ENCODE peak calls at places on chromosomes 1 and 21, in ten cellular contexts. One of them, this sample, is unnamed.

GRCh38 chr1:89546934-89547562 is 22.4 kb downstream of the LRRC8B start:
- DNase-seq in hypothalamus: no peak
- DNase-seq in GM23248: no peak
- DNase-seq in iris pigment epithelial cell: no peak
- DNase-seq in activated T-cell treated with anti-CD3 and anti-CD28 coated beads, Interleukin-2, amount 50 U/mL, for 72 hours: no peak
- DNase-seq in hippocampal formation: no peak
- DNase-seq in lung: no peak
- DNase-seq in posterior cingulate gyrus: no peak
- DNase-seq in left cardiac atrium: no peak
- DNase-seq in ELF-1: no peak
- DNase-seq in this sample: no peak

GRCh38 chr1:239951518-239952130 is 140.1 kb upstream of the FMN2 start:
- DNase-seq in hypothalamus: peak
- DNase-seq in GM23248: peak
- DNase-seq in iris pigment epithelial cell: peak
- DNase-seq in activated T-cell treated with anti-CD3 and anti-CD28 coated beads, Interleukin-2, amount 50 U/mL, for 72 hours: peak
- DNase-seq in hippocampal formation: peak
- DNase-seq in lung: peak
- DNase-seq in posterior cingulate gyrus: peak
- DNase-seq in left cardiac atrium: peak
- DNase-seq in ELF-1: peak
- DNase-seq in this sample: no peak

GRCh38 chr1:35001743-35002142 is 16.6 kb upstream of the TMEM35B start:
- DNase-seq in hypothalamus: no peak
- DNase-seq in GM23248: peak
- DNase-seq in iris pigment epithelial cell: peak
- DNase-seq in activated T-cell treated with anti-CD3 and anti-CD28 coated beads, Interleukin-2, amount 50 U/mL, for 72 hours: no peak
- DNase-seq in hippocampal formation: no peak
- DNase-seq in lung: no peak
- DNase-seq in posterior cingulate gyrus: no peak
- DNase-seq in left cardiac atrium: no peak
- DNase-seq in ELF-1: no peak
- DNase-seq in this sample: no peak

GRCh38 chr1:228174482-228175315 is 9.1 kb downstream of the IBA57 start:
- DNase-seq in hypothalamus: no peak
- DNase-seq in GM23248: peak
- DNase-seq in iris pigment epithelial cell: no peak
- DNase-seq in activated T-cell treated with anti-CD3 and anti-CD28 coated beads, Interleukin-2, amount 50 U/mL, for 72 hours: peak
- DNase-seq in hippocampal formation: no peak
- DNase-seq in lung: no peak
- DNase-seq in posterior cingulate gyrus: no peak
- DNase-seq in left cardiac atrium: peak
- DNase-seq in ELF-1: peak
- DNase-seq in this sample: no peak

GRCh38 chr1:179969962-179970361 is 15.4 kb downstream of the CEP350 start:
- DNase-seq in hypothalamus: no peak
- DNase-seq in GM23248: no peak
- DNase-seq in iris pigment epithelial cell: peak
- DNase-seq in activated T-cell treated with anti-CD3 and anti-CD28 coated beads, Interleukin-2, amount 50 U/mL, for 72 hours: no peak
- DNase-seq in hippocampal formation: no peak
- DNase-seq in lung: no peak
- DNase-seq in posterior cingulate gyrus: no peak
- DNase-seq in left cardiac atrium: no peak
- DNase-seq in ELF-1: no peak
- DNase-seq in this sample: no peak

GRCh38 chr1:199447906-199448305 is 579.6 kb upstream of the NR5A2 start:
- DNase-seq in hypothalamus: no peak
- DNase-seq in GM23248: no peak
- DNase-seq in iris pigment epithelial cell: no peak
- DNase-seq in activated T-cell treated with anti-CD3 and anti-CD28 coated beads, Interleukin-2, amount 50 U/mL, for 72 hours: no peak
- DNase-seq in hippocampal formation: no peak
- DNase-seq in lung: no peak
- DNase-seq in posterior cingulate gyrus: no peak
- DNase-seq in left cardiac atrium: no peak
- DNase-seq in ELF-1: peak
- DNase-seq in this sample: no peak

GRCh38 chr1:20883766-20884165 is 96.7 kb upstream of the HP1BP3 start:
- DNase-seq in hypothalamus: no peak
- DNase-seq in GM23248: peak
- DNase-seq in iris pigment epithelial cell: peak
- DNase-seq in activated T-cell treated with anti-CD3 and anti-CD28 coated beads, Interleukin-2, amount 50 U/mL, for 72 hours: no peak
- DNase-seq in hippocampal formation: no peak
- DNase-seq in lung: no peak
- DNase-seq in posterior cingulate gyrus: no peak
- DNase-seq in left cardiac atrium: no peak
- DNase-seq in ELF-1: no peak
- DNase-seq in this sample: no peak

GRCh38 chr1:76470166-76470565 is 395.6 kb downstream of the ST6GALNAC3 start:
- DNase-seq in hypothalamus: no peak
- DNase-seq in GM23248: no peak
- DNase-seq in iris pigment epithelial cell: no peak
- DNase-seq in activated T-cell treated with anti-CD3 and anti-CD28 coated beads, Interleukin-2, amount 50 U/mL, for 72 hours: no peak
- DNase-seq in hippocampal formation: no peak
- DNase-seq in lung: no peak
- DNase-seq in posterior cingulate gyrus: no peak
- DNase-seq in left cardiac atrium: no peak
- DNase-seq in ELF-1: no peak
- DNase-seq in this sample: no peak

GRCh38 chr1:50278352-50278878 is 144.8 kb downstream of the DMRTA2 start:
- DNase-seq in hypothalamus: no peak
- DNase-seq in GM23248: no peak
- DNase-seq in iris pigment epithelial cell: no peak
- DNase-seq in activated T-cell treated with anti-CD3 and anti-CD28 coated beads, Interleukin-2, amount 50 U/mL, for 72 hours: no peak
- DNase-seq in hippocampal formation: no peak
- DNase-seq in lung: no peak
- DNase-seq in posterior cingulate gyrus: no peak
- DNase-seq in left cardiac atrium: no peak
- DNase-seq in ELF-1: no peak
- DNase-seq in this sample: no peak

GRCh38 chr1:204714861-204715511 is 29.4 kb upstream of the LRRN2 start:
- DNase-seq in hypothalamus: no peak
- DNase-seq in GM23248: no peak
- DNase-seq in iris pigment epithelial cell: no peak
- DNase-seq in activated T-cell treated with anti-CD3 and anti-CD28 coated beads, Interleukin-2, amount 50 U/mL, for 72 hours: no peak
- DNase-seq in hippocampal formation: no peak
- DNase-seq in lung: no peak
- DNase-seq in posterior cingulate gyrus: no peak
- DNase-seq in left cardiac atrium: no peak
- DNase-seq in ELF-1: peak
- DNase-seq in this sample: no peak

GRCh38 chr21:39924577-39925308 is 57.5 kb downstream of the PCP4 start:
- DNase-seq in hypothalamus: no peak
- DNase-seq in GM23248: no peak
- DNase-seq in iris pigment epithelial cell: no peak
- DNase-seq in activated T-cell treated with anti-CD3 and anti-CD28 coated beads, Interleukin-2, amount 50 U/mL, for 72 hours: no peak
- DNase-seq in hippocampal formation: no peak
- DNase-seq in lung: no peak
- DNase-seq in posterior cingulate gyrus: no peak
- DNase-seq in left cardiac atrium: no peak
- DNase-seq in ELF-1: peak
- DNase-seq in this sample: no peak

GRCh38 chr1:237316352-237316751 is 274.4 kb downstream of the RYR2 start:
- DNase-seq in hypothalamus: no peak
- DNase-seq in GM23248: no peak
- DNase-seq in iris pigment epithelial cell: no peak
- DNase-seq in activated T-cell treated with anti-CD3 and anti-CD28 coated beads, Interleukin-2, amount 50 U/mL, for 72 hours: no peak
- DNase-seq in hippocampal formation: no peak
- DNase-seq in lung: no peak
- DNase-seq in posterior cingulate gyrus: no peak
- DNase-seq in left cardiac atrium: no peak
- DNase-seq in ELF-1: no peak
- DNase-seq in this sample: no peak

GRCh38 chr1:176141449-176141848 is 65.6 kb downstream of the COP1 start:
- DNase-seq in hypothalamus: no peak
- DNase-seq in GM23248: no peak
- DNase-seq in iris pigment epithelial cell: no peak
- DNase-seq in activated T-cell treated with anti-CD3 and anti-CD28 coated beads, Interleukin-2, amount 50 U/mL, for 72 hours: no peak
- DNase-seq in hippocampal formation: no peak
- DNase-seq in lung: no peak
- DNase-seq in posterior cingulate gyrus: no peak
- DNase-seq in left cardiac atrium: no peak
- DNase-seq in ELF-1: no peak
- DNase-seq in this sample: no peak

GRCh38 chr1:67135354-67135753 is 584 bp upstream of the C1orf141 start:
- DNase-seq in hypothalamus: no peak
- DNase-seq in GM23248: peak
- DNase-seq in iris pigment epithelial cell: peak
- DNase-seq in activated T-cell treated with anti-CD3 and anti-CD28 coated beads, Interleukin-2, amount 50 U/mL, for 72 hours: no peak
- DNase-seq in hippocampal formation: no peak
- DNase-seq in lung: no peak
- DNase-seq in posterior cingulate gyrus: no peak
- DNase-seq in left cardiac atrium: no peak
- DNase-seq in ELF-1: no peak
- DNase-seq in this sample: no peak

GRCh38 chr1:61436491-61437120 is 288.3 kb downstream of the TM2D1 start:
- DNase-seq in hypothalamus: no peak
- DNase-seq in GM23248: no peak
- DNase-seq in iris pigment epithelial cell: no peak
- DNase-seq in activated T-cell treated with anti-CD3 and anti-CD28 coated beads, Interleukin-2, amount 50 U/mL, for 72 hours: no peak
- DNase-seq in hippocampal formation: no peak
- DNase-seq in lung: no peak
- DNase-seq in posterior cingulate gyrus: no peak
- DNase-seq in left cardiac atrium: peak
- DNase-seq in ELF-1: peak
- DNase-seq in this sample: no peak

GRCh38 chr1:20290624-20291597 is at the start of gene VWA5B1:
- DNase-seq in hypothalamus: no peak
- DNase-seq in GM23248: no peak
- DNase-seq in iris pigment epithelial cell: peak
- DNase-seq in activated T-cell treated with anti-CD3 and anti-CD28 coated beads, Interleukin-2, amount 50 U/mL, for 72 hours: no peak
- DNase-seq in hippocampal formation: no peak
- DNase-seq in lung: no peak
- DNase-seq in posterior cingulate gyrus: no peak
- DNase-seq in left cardiac atrium: no peak
- DNase-seq in ELF-1: peak
- DNase-seq in this sample: no peak

GRCh38 chr21:26169611-26170470 is 729 bp downstream of the APP start:
- DNase-seq in hypothalamus: peak
- DNase-seq in GM23248: peak
- DNase-seq in iris pigment epithelial cell: peak
- DNase-seq in activated T-cell treated with anti-CD3 and anti-CD28 coated beads, Interleukin-2, amount 50 U/mL, for 72 hours: peak
- DNase-seq in hippocampal formation: peak
- DNase-seq in lung: peak
- DNase-seq in posterior cingulate gyrus: peak
- DNase-seq in left cardiac atrium: peak
- DNase-seq in ELF-1: peak
- DNase-seq in this sample: no peak

GRCh38 chr1:231216515-231216914 is 24.5 kb upstream of the GNPAT start:
- DNase-seq in hypothalamus: no peak
- DNase-seq in GM23248: no peak
- DNase-seq in iris pigment epithelial cell: no peak
- DNase-seq in activated T-cell treated with anti-CD3 and anti-CD28 coated beads, Interleukin-2, amount 50 U/mL, for 72 hours: no peak
- DNase-seq in hippocampal formation: no peak
- DNase-seq in lung: no peak
- DNase-seq in posterior cingulate gyrus: no peak
- DNase-seq in left cardiac atrium: no peak
- DNase-seq in ELF-1: no peak
- DNase-seq in this sample: no peak

GRCh38 chr1:118093017-118093416 is 92.0 kb downstream of the SPAG17 start:
- DNase-seq in hypothalamus: no peak
- DNase-seq in GM23248: no peak
- DNase-seq in iris pigment epithelial cell: no peak
- DNase-seq in activated T-cell treated with anti-CD3 and anti-CD28 coated beads, Interleukin-2, amount 50 U/mL, for 72 hours: no peak
- DNase-seq in hippocampal formation: no peak
- DNase-seq in lung: no peak
- DNase-seq in posterior cingulate gyrus: no peak
- DNase-seq in left cardiac atrium: no peak
- DNase-seq in ELF-1: no peak
- DNase-seq in this sample: no peak

GRCh38 chr1:76314730-76315129 is 240.2 kb downstream of the ST6GALNAC3 start:
- DNase-seq in hypothalamus: no peak
- DNase-seq in GM23248: no peak
- DNase-seq in iris pigment epithelial cell: no peak
- DNase-seq in activated T-cell treated with anti-CD3 and anti-CD28 coated beads, Interleukin-2, amount 50 U/mL, for 72 hours: no peak
- DNase-seq in hippocampal formation: no peak
- DNase-seq in lung: no peak
- DNase-seq in posterior cingulate gyrus: no peak
- DNase-seq in left cardiac atrium: no peak
- DNase-seq in ELF-1: no peak
- DNase-seq in this sample: no peak

GRCh38 chr1:172144445-172145060 is 275.9 kb upstream of the C1orf105 start:
- DNase-seq in hypothalamus: no peak
- DNase-seq in GM23248: peak
- DNase-seq in iris pigment epithelial cell: peak
- DNase-seq in activated T-cell treated with anti-CD3 and anti-CD28 coated beads, Interleukin-2, amount 50 U/mL, for 72 hours: no peak
- DNase-seq in hippocampal formation: no peak
- DNase-seq in lung: peak
- DNase-seq in posterior cingulate gyrus: no peak
- DNase-seq in left cardiac atrium: peak
- DNase-seq in ELF-1: peak
- DNase-seq in this sample: peak

GRCh38 chr1:119136401-119136800 is 4.1 kb downstream of the WARS2 start:
- DNase-seq in hypothalamus: no peak
- DNase-seq in GM23248: peak
- DNase-seq in iris pigment epithelial cell: peak
- DNase-seq in activated T-cell treated with anti-CD3 and anti-CD28 coated beads, Interleukin-2, amount 50 U/mL, for 72 hours: no peak
- DNase-seq in hippocampal formation: no peak
- DNase-seq in lung: no peak
- DNase-seq in posterior cingulate gyrus: no peak
- DNase-seq in left cardiac atrium: no peak
- DNase-seq in ELF-1: no peak
- DNase-seq in this sample: no peak

GRCh38 chr1:109877320-109877771 is 33.3 kb upstream of the CSF1 start:
- DNase-seq in hypothalamus: peak
- DNase-seq in GM23248: peak
- DNase-seq in iris pigment epithelial cell: peak
- DNase-seq in activated T-cell treated with anti-CD3 and anti-CD28 coated beads, Interleukin-2, amount 50 U/mL, for 72 hours: no peak
- DNase-seq in hippocampal formation: peak
- DNase-seq in lung: peak
- DNase-seq in posterior cingulate gyrus: peak
- DNase-seq in left cardiac atrium: peak
- DNase-seq in ELF-1: peak
- DNase-seq in this sample: peak

GRCh38 chr1:26187882-26188281 is 2.5 kb upstream of the CATSPER4 start:
- DNase-seq in hypothalamus: no peak
- DNase-seq in GM23248: no peak
- DNase-seq in iris pigment epithelial cell: no peak
- DNase-seq in activated T-cell treated with anti-CD3 and anti-CD28 coated beads, Interleukin-2, amount 50 U/mL, for 72 hours: no peak
- DNase-seq in hippocampal formation: no peak
- DNase-seq in lung: no peak
- DNase-seq in posterior cingulate gyrus: no peak
- DNase-seq in left cardiac atrium: no peak
- DNase-seq in ELF-1: no peak
- DNase-seq in this sample: no peak

GRCh38 chr1:222928212-222928611 is 113.4 kb downstream of the DISP1 start:
- DNase-seq in hypothalamus: peak
- DNase-seq in GM23248: peak
- DNase-seq in iris pigment epithelial cell: peak
- DNase-seq in activated T-cell treated with anti-CD3 and anti-CD28 coated beads, Interleukin-2, amount 50 U/mL, for 72 hours: no peak
- DNase-seq in hippocampal formation: no peak
- DNase-seq in lung: peak
- DNase-seq in posterior cingulate gyrus: no peak
- DNase-seq in left cardiac atrium: peak
- DNase-seq in ELF-1: peak
- DNase-seq in this sample: no peak

GRCh38 chr1:119911775-119912174 is 15.5 kb upstream of the ADAM30 start:
- DNase-seq in hypothalamus: no peak
- DNase-seq in GM23248: no peak
- DNase-seq in iris pigment epithelial cell: no peak
- DNase-seq in activated T-cell treated with anti-CD3 and anti-CD28 coated beads, Interleukin-2, amount 50 U/mL, for 72 hours: no peak
- DNase-seq in hippocampal formation: no peak
- DNase-seq in lung: no peak
- DNase-seq in posterior cingulate gyrus: no peak
- DNase-seq in left cardiac atrium: no peak
- DNase-seq in ELF-1: no peak
- DNase-seq in this sample: no peak

GRCh38 chr1:236837897-236838296 is 42.8 kb downstream of the MTR start:
- DNase-seq in hypothalamus: no peak
- DNase-seq in GM23248: no peak
- DNase-seq in iris pigment epithelial cell: no peak
- DNase-seq in activated T-cell treated with anti-CD3 and anti-CD28 coated beads, Interleukin-2, amount 50 U/mL, for 72 hours: no peak
- DNase-seq in hippocampal formation: no peak
- DNase-seq in lung: no peak
- DNase-seq in posterior cingulate gyrus: no peak
- DNase-seq in left cardiac atrium: no peak
- DNase-seq in ELF-1: no peak
- DNase-seq in this sample: no peak

GRCh38 chr1:223363057-223363855 is 720 bp downstream of the SUSD4 start:
- DNase-seq in hypothalamus: peak
- DNase-seq in GM23248: peak
- DNase-seq in iris pigment epithelial cell: no peak
- DNase-seq in activated T-cell treated with anti-CD3 and anti-CD28 coated beads, Interleukin-2, amount 50 U/mL, for 72 hours: peak
- DNase-seq in hippocampal formation: peak
- DNase-seq in lung: no peak
- DNase-seq in posterior cingulate gyrus: no peak
- DNase-seq in left cardiac atrium: peak
- DNase-seq in ELF-1: peak
- DNase-seq in this sample: no peak